ENCODE peak calls at places on chromosomes 11 and 22, in seven cellular contexts. D is right atrium auricular region; J is heart right ventricle; O is HCT116; A is effector memory CD4-positive, alpha-beta T cell; U is colonic mucosa; T is SJSA1. V is an unnamed sample.
A peak's percentile ranks its signal among the peaks of the same experiment; 100 is the strongest.

GRCh38 chr11:95089620-95090542 is at the start of gene ENDOD1:
- DNase-seq in D (peak; percentile 74), J (peak; percentile 88), O (no peak), A (peak; percentile 74), U (peak; percentile 88), T (peak; percentile 61), V (peak; percentile 34)

GRCh38 chr11:76738618-76739220 is 44.4 kb upstream of the TSKU start:
- DNase-seq in D (no peak), J (peak; percentile 56), O (no peak), A (no peak), U (no peak), T (no peak), V (no peak)

GRCh38 chr22:23223566-23224317 is 43.4 kb downstream of the BCR start:
- DNase-seq in D (no peak), J (no peak), O (no peak), A (no peak), U (peak; percentile 48), T (no peak), V (no peak)

GRCh38 chr11:100918551-100919500 is 210.8 kb downstream of the PGR start:
- DNase-seq in D (no peak), J (no peak), O (no peak), A (no peak), U (peak; percentile 32), T (peak; percentile 41), V (no peak)

GRCh38 chr22:49924113-49924833 is 5.8 kb downstream of the CRELD2 start:
- DNase-seq in D (no peak), J (no peak), O (no peak), A (no peak), U (no peak), T (no peak), V (no peak)

GRCh38 chr22:23180893-23181762 is 819 bp downstream of the BCR start:
- DNase-seq in D (no peak), J (no peak), O (no peak), A (no peak), U (no peak), T (no peak), V (no peak)

GRCh38 chr11:46916669-46917108 is 1.7 kb downstream of the LRP4 start:
- DNase-seq in D (peak; percentile 72), J (peak; percentile 62), O (no peak), A (no peak), U (peak; percentile 62), T (peak; percentile 57), V (no peak)

GRCh38 chr11:100208207-100208606 is 478.9 kb upstream of the ARHGAP42 start:
- DNase-seq in D (no peak), J (no peak), O (no peak), A (no peak), U (no peak), T (no peak), V (no peak)

GRCh38 chr22:49929553-49929979 is 11.1 kb downstream of the CRELD2 start:
- DNase-seq in D (no peak), J (peak; percentile 77), O (no peak), A (peak; percentile 70), U (peak; percentile 63), T (no peak), V (no peak)

GRCh38 chr11:63868399-63869064 is 29.6 kb downstream of the MARK2 start:
- DNase-seq in D (no peak), J (no peak), O (no peak), A (no peak), U (no peak), T (no peak), V (no peak)

DNA sequence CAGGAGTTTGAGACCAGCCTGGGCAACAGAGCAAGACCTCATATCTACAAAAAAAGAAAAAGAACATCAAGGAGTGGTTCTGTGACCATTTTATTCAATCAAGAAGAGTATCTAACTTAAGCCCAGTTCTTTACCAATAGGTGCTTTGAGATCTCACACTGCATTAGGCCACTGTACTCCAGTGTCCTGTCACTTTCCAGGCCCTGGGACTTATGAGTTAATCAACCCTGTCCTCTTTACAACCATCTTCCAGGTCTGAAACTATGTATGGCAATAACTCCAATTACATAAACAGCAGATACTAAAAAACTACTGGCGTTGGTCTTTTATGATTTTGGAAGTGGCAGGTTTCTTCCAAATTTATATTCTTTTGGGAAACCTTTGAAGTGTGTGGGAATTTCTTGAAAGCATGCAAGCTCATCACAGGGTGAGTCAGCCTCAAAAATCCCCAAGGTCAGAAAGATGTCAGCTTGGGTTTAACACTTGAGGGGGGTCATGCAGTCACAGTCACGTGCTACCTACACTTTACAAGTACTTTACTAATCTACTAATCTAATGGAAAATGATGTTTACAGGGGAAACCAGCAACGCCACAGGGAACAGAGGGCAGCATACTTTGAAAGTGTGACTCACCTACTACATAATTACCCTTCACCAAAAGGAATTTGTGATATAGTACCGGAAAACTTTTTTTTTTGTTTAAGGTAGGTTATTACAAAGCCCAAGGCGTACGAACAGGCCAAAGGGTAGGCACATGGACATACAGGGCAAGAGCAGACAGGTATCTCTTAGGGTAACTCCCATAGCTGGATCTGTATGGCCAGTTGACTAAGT is 15.6 kb downstream of the PISD start:
- DNase-seq in D (no peak), J (no peak), O (peak; percentile 91), A (no peak), U (no peak), T (peak; percentile 88), V (no peak)
- H3K4me1 ChIP-seq in D (no peaks in the 10 kb centered on the region), J (peaks cover 38% of the 10 kb centered on the region), O (peaks cover 38% of the 10 kb centered on the region), A (no peaks in the 10 kb centered on the region), U (no peaks in the 10 kb centered on the region), T (peaks cover 48% of the 10 kb centered on the region), V (peaks cover 34% of the 10 kb centered on the region)

DNA sequence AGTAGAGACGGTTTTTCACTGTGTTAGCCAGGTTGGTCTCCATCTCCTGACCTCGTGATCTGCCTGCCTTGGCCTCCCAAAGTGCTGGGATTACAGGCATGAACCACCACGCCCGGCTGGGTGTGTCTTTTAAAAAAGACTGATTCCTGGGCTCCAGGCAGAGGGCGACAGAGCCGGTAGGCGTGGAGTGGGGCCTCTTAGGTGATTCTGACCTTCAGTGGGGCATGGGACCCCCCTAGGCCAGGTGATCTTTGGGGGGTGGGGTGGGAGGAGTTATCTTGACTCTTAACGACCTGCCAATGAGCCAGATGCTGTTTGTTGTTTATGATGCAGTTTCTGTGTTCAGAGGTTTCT is 12.9 kb upstream of the SORL1-AS1 start:
- DNase-seq in D (no peak), J (no peak), O (no peak), A (no peak), U (peak; percentile 62), T (no peak), V (no peak)
- H3K4me1 ChIP-seq in D (peaks cover 36% of the 10 kb centered on the region), J (peaks cover 63% of the 10 kb centered on the region), O (peaks cover 57% of the 10 kb centered on the region), A (peaks cover 81% of the 10 kb centered on the region), U (peaks cover 3% of the 10 kb centered on the region), T (peaks cover 31% of the 10 kb centered on the region), V (peaks cover 46% of the 10 kb centered on the region)

GRCh38 chr11:106086135-106086534 is 8.7 kb downstream of the AASDHPPT start:
- DNase-seq in D (no peak), J (no peak), O (no peak), A (no peak), U (no peak), T (no peak), V (no peak)
- H3K4me1 ChIP-seq in D (peaks cover 45% of the 10 kb centered on the region), J (peaks cover 39% of the 10 kb centered on the region), O (no peaks in the 10 kb centered on the region), A (no peaks in the 10 kb centered on the region), U (peaks cover 4% of the 10 kb centered on the region), T (peaks cover 8% of the 10 kb centered on the region), V (peaks cover 16% of the 10 kb centered on the region)

DNA sequence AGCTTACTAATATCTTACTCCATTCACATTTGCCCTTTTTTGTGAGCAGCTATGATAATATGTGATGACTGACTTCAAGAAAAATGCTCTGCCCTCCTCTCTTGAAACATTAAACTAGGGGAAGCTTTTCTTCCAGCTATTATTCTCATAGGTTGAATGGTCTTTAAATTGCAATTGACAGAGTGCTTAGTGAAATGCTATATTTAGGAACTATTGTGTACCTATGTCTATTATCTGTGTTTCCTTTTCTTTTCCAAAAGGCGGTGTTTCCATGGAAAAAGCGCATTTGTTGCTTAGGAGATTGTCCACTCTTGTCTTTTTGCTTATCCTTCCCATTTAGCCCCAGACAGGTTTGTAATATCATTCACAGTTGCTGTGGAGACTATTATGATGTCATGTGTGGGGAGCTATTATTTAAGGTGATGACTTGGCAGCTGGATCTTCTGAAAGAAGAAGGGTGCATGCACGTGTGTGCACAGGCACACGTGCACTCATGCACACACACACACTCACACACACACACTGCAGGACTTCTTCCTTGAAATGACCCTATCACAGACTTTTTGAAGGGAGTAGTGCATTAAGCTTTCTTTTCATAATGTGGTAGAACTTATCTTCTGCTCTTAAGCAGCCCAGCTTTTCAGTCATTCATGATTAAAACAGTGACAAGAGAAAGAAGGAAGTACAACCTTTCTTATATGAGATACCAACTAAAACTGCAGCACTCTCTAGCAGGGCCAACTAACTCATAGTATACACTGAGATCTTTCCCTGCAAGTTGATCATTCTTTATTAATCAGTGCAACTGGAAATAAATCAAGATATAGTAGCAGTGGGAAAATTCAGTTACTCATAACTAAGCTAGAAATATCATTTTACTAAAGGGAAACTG is 340.8 kb upstream of the MTNR1B start:
- DNase-seq in D (no peak), J (no peak), O (no peak), A (no peak), U (no peak), T (no peak), V (no peak)
- H3K4me1 ChIP-seq in D (no peaks in the 10 kb centered on the region), J (no peaks in the 10 kb centered on the region), O (no peaks in the 10 kb centered on the region), A (no peaks in the 10 kb centered on the region), U (no peaks in the 10 kb centered on the region), T (no peaks in the 10 kb centered on the region), V (no peaks in the 10 kb centered on the region)

DNA sequence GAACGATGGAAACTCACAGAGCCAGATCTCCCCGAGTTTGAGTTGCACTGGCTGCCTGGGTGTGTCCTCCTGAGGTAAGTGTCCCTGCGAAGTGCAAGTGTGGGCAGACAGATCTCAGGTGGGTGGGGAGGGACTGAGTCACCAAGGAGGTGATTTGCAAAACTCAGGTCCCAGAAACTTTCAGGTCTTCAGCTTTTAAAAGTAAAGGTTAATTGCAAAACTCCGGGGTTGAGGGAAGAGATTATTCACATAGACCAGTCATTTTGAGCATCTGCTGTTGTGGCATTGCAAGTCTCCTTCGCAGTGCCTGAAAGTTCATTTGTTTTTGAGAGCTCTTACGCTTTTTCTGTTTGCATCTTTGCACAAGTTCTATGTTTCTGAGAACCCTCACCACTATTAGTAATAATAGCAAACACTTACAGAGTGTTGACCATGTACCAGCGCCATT is 7.1 kb downstream of the CD44 start:
- DNase-seq in D (no peak), J (no peak), O (no peak), A (peak; percentile 31), U (no peak), T (no peak), V (no peak)
- H3K4me1 ChIP-seq in D (peaks cover 19% of the 10 kb centered on the region), J (peaks cover 88% of the 10 kb centered on the region), O (peaks cover 64% of the 10 kb centered on the region), A (peaks cover 67% of the 10 kb centered on the region), U (peaks cover 13% of the 10 kb centered on the region), T (peaks cover 64% of the 10 kb centered on the region), V (peaks cover 65% of the 10 kb centered on the region)

GRCh38 chr11:2309251-2310072 is 7.6 kb downstream of the TSPAN32 start:
- DNase-seq in D (no peak), J (no peak), O (no peak), A (no peak), U (no peak), T (no peak), V (no peak)

GRCh38 chr11:2310073-2310785 is 8.4 kb downstream of the TSPAN32 start:
- DNase-seq in D (no peak), J (no peak), O (no peak), A (no peak), U (no peak), T (no peak), V (no peak)

GRCh38 chr11:2307733-2308331 is 6.0 kb downstream of the TSPAN32 start:
- DNase-seq in D (no peak), J (no peak), O (no peak), A (no peak), U (no peak), T (no peak), V (no peak)

GRCh38 chr11:2306971-2307732 is 5.3 kb downstream of the TSPAN32 start:
- DNase-seq in D (no peak), J (no peak), O (no peak), A (no peak), U (no peak), T (peak; percentile 74), V (no peak)

GRCh38 chr11:2308713-2309112 is 6.9 kb downstream of the TSPAN32 start:
- DNase-seq in D (no peak), J (no peak), O (no peak), A (no peak), U (no peak), T (no peak), V (no peak)
- H3K4me1 ChIP-seq in D (peaks cover 58% of the 10 kb centered on the region), J (peaks cover 46% of the 10 kb centered on the region), O (no peaks in the 10 kb centered on the region), A (peaks cover 38% of the 10 kb centered on the region), U (peaks cover 3% of the 10 kb centered on the region), T (peaks cover 84% of the 10 kb centered on the region), V (peaks cover 47% of the 10 kb centered on the region)